ENCODE peak calls at places on chromosomes 11 and 22, in ten cellular contexts. M, A, X, P, Z, H, B, C, I and V are unnamed samples.

GRCh38 chr11:70900540-70900939 is 351.8 kb downstream of the SHANK2 start:
- DNase-seq in P (no peak), A (no peak), Z (no peak), M (no peak), H (no peak), I (no peak), B (no peak), X (no peak), C (no peak), V (no peak)

GRCh38 chr22:21760640-21761039 is 25.0 kb upstream of the YPEL1 start:
- DNase-seq in I (no peak), X (no peak), A (peak), Z (peak), P (no peak), B (peak), M (no peak), C (no peak), H (no peak), V (peak)

GRCh38 chr11:126978911-126979310 is 21.7 kb downstream of the KIRREL3 start:
- DNase-seq in M (no peak), I (no peak), B (no peak), X (no peak), C (no peak), A (no peak), P (no peak), H (no peak), Z (no peak), V (no peak)

GRCh38 chr11:45768486-45768885 is 36.5 kb upstream of the SLC35C1 start:
- DNase-seq in B (no peak), I (no peak), C (no peak), P (no peak), Z (no peak), X (no peak), H (no peak), M (no peak), A (no peak), V (no peak)

GRCh38 chr22:50015451-50016307 is 3.1 kb upstream of the IL17REL start:
- DNase-seq in M (no peak), Z (peak), B (no peak), I (no peak), H (no peak), A (no peak), X (no peak), C (peak), P (peak), V (no peak)

GRCh38 chr22:23283591-23284503 is 103.5 kb downstream of the BCR start:
- DNase-seq in M (no peak), Z (no peak), A (no peak), B (no peak), C (no peak), P (no peak), X (no peak), I (no peak), H (no peak), V (no peak)

GRCh38 chr11:72871089-72871488 is 56.9 kb downstream of the ATG16L2 start:
- DNase-seq in X (no peak), C (no peak), I (no peak), Z (no peak), H (no peak), B (no peak), A (no peak), M (no peak), P (no peak), V (no peak)

GRCh38 chr11:107591098-107591445 is at the start of gene ELMOD1:
- DNase-seq in M (peak), X (peak), P (peak), B (peak), Z (peak), C (peak), H (peak), A (no peak), I (peak), V (no peak)

GRCh38 chr11:119432484-119433368 is 9.8 kb upstream of the THY1 start:
- DNase-seq in A (peak), C (peak), B (peak), P (no peak), Z (peak), H (no peak), I (no peak), X (peak), M (no peak), V (no peak)

GRCh38 chr11:110812334-110812733 is 100.1 kb upstream of the ARHGAP20 start:
- DNase-seq in M (no peak), Z (no peak), X (no peak), P (no peak), A (no peak), B (no peak), H (no peak), C (no peak), I (no peak), V (no peak)

GRCh38 chr22:36741204-36741793 is 34.6 kb downstream of the IFT27 start:
- DNase-seq in A (no peak), B (peak), X (no peak), I (no peak), M (no peak), Z (peak), C (peak), P (no peak), H (no peak), V (peak)

GRCh38 chr22:48378673-48379072 is 1449.0 kb downstream of the BRD1 start:
- DNase-seq in Z (no peak), H (no peak), I (no peak), X (no peak), C (no peak), A (no peak), B (no peak), M (no peak), P (no peak), V (no peak)

GRCh38 chr22:35601743-35602633 is 15.1 kb downstream of the MB start:
- DNase-seq in Z (peak), H (no peak), I (no peak), M (no peak), A (peak), P (no peak), C (no peak), X (peak), B (peak), V (no peak)

GRCh38 chr11:5604896-5605295 is 8.5 kb downstream of the TRIM6 start:
- DNase-seq in C (no peak), P (no peak), I (no peak), B (no peak), A (no peak), H (no peak), Z (no peak), X (no peak), M (no peak), V (no peak)

GRCh38 chr11:112858289-112859023 is 102.8 kb upstream of the NCAM1 start:
- DNase-seq in P (no peak), H (no peak), X (no peak), M (no peak), Z (no peak), A (no peak), C (no peak), I (no peak), B (no peak), V (no peak)

GRCh38 chr22:19042285-19043110 is 79.7 kb downstream of the DGCR2 start:
- DNase-seq in B (no peak), H (no peak), I (no peak), P (no peak), Z (no peak), C (no peak), M (no peak), X (no peak), A (no peak), V (no peak)

GRCh38 chr11:46977940-46978595 is 41.5 kb downstream of the CSTPP1 start:
- DNase-seq in Z (no peak), H (no peak), I (no peak), B (no peak), X (no peak), C (no peak), A (no peak), M (no peak), P (no peak), V (no peak)

GRCh38 chr11:132414451-132414850 is 1044.0 kb downstream of the NTM start:
- DNase-seq in M (no peak), X (no peak), P (no peak), I (no peak), A (no peak), Z (no peak), C (no peak), H (no peak), B (no peak), V (no peak)

GRCh38 chr22:40281717-40282116 is 64.6 kb upstream of the ADSL start:
- DNase-seq in Z (no peak), A (no peak), P (no peak), C (no peak), B (no peak), X (peak), H (no peak), I (no peak), M (no peak), V (no peak)

GRCh38 chr22:41772645-41773044 is 27.8 kb upstream of the CCDC134 start:
- DNase-seq in C (no peak), M (no peak), I (no peak), X (peak), B (no peak), Z (peak), A (no peak), P (no peak), H (no peak), V (no peak)

GRCh38 chr11:35715649-35716048 is 53.1 kb downstream of the TRIM44 start:
- DNase-seq in P (no peak), H (no peak), I (no peak), B (no peak), X (no peak), C (no peak), A (no peak), Z (no peak), M (no peak), V (no peak)

GRCh38 chr22:27662359-27663030 is 139.1 kb downstream of the MN1 start:
- DNase-seq in P (peak), M (no peak), X (no peak), Z (no peak), C (peak), A (peak), H (no peak), B (no peak), I (no peak), V (no peak)

GRCh38 chr11:119783466-119784400 is 54.7 kb upstream of the NECTIN1 start:
- DNase-seq in M (no peak), B (no peak), I (no peak), H (no peak), P (no peak), X (no peak), C (no peak), A (no peak), Z (no peak), V (peak)